ENCODE peak calls at places on chromosomes 12 and 14, in nine cellular contexts. K, X, L, O, A, Z, S, J and B are unnamed samples.

GRCh38 chr12:94603434-94604068 is 46.8 kb downstream of the TMCC3 start:
- DNase-seq in X (peak), Z (no peak), J (no peak), K (no peak), A (no peak), S (peak), O (peak), L (no peak), B (no peak)

GRCh38 chr12:76311796-76312195 is 36.4 kb downstream of the BBS10 start:
- DNase-seq in L (no peak), O (no peak), J (peak), S (no peak), A (peak), K (no peak), Z (no peak), X (no peak), B (no peak)

GRCh38 chr12:57370696-57371095 is 60.1 kb downstream of the R3HDM2 start:
- DNase-seq in L (no peak), K (no peak), A (no peak), O (no peak), Z (no peak), X (no peak), J (peak), S (no peak), B (no peak)

GRCh38 chr12:75933136-75933535 is 98.4 kb downstream of the PHLDA1 start:
- DNase-seq in S (no peak), J (peak), A (no peak), O (no peak), X (peak), L (no peak), K (no peak), Z (no peak), B (no peak)

GRCh38 chr12:27226319-27226984 is 17.6 kb upstream of the STK38L start:
- DNase-seq in Z (no peak), A (no peak), S (no peak), J (no peak), K (no peak), O (no peak), L (no peak), X (peak), B (peak)

GRCh38 chr14:104346112-104346462 is 207.7 kb downstream of the KIF26A start:
- DNase-seq in Z (no peak), J (no peak), L (no peak), K (no peak), O (no peak), S (peak), X (no peak), A (no peak), B (no peak)

GRCh38 chr14:31411218-31411727 is 9.1 kb downstream of the HEATR5A start:
- DNase-seq in K (no peak), J (peak), A (no peak), L (no peak), S (no peak), X (no peak), O (no peak), Z (no peak), B (no peak)

GRCh38 chr12:12272869-12273268 is 6.0 kb upstream of the LRP6 start:
- DNase-seq in K (no peak), Z (no peak), A (peak), S (no peak), L (no peak), X (no peak), O (no peak), J (no peak), B (no peak)

GRCh38 chr12:96327346-96327745 is 72.9 kb downstream of the CDK17 start:
- DNase-seq in O (no peak), K (no peak), J (no peak), X (no peak), Z (no peak), S (no peak), A (no peak), L (no peak), B (no peak)

GRCh38 chr12:123398918-123399617 is 15.1 kb downstream of the KMT5A start:
- DNase-seq in X (no peak), Z (peak), A (no peak), K (peak), L (no peak), O (no peak), J (no peak), S (peak), B (no peak)